ENCODE peak calls at places on chromosomes 1 and 21, in ten cellular contexts. One of them, this sample, is unnamed.

GRCh38 chr1:230459463-230459862 is 33.3 kb upstream of the PGBD5 start:
- DNase-seq in coronary artery: no peak
- DNase-seq in AG04450: peak; percentile 8
- DNase-seq in PC-9: peak; percentile 48
- DNase-seq in pancreas: no peak
- DNase-seq in progenitor cell of endocrine pancreas: no peak
- DNase-seq in B cell: no peak
- DNase-seq in astrocyte of the spinal cord: peak; percentile 13
- DNase-seq in HL-60: peak; percentile 1
- DNase-seq in omental fat pad: no peak
- DNase-seq in this sample: no peak

GRCh38 chr1:72432645-72433267 is 150.4 kb upstream of the NEGR1 start:
- DNase-seq in coronary artery: no peak
- DNase-seq in AG04450: no peak
- DNase-seq in PC-9: no peak
- DNase-seq in pancreas: no peak
- DNase-seq in progenitor cell of endocrine pancreas: no peak
- DNase-seq in B cell: no peak
- DNase-seq in astrocyte of the spinal cord: no peak
- DNase-seq in HL-60: no peak
- DNase-seq in omental fat pad: no peak
- DNase-seq in this sample: no peak

GRCh38 chr21:45957986-45958610 is 23.5 kb upstream of the COL6A1 start:
- DNase-seq in coronary artery: peak; percentile 86
- DNase-seq in AG04450: no peak
- DNase-seq in PC-9: no peak
- DNase-seq in pancreas: no peak
- DNase-seq in progenitor cell of endocrine pancreas: no peak
- DNase-seq in B cell: no peak
- DNase-seq in astrocyte of the spinal cord: no peak
- DNase-seq in HL-60: no peak
- DNase-seq in omental fat pad: no peak
- DNase-seq in this sample: no peak

GRCh38 chr1:224700915-224701531 is 84.9 kb downstream of the CNIH3 start:
- DNase-seq in coronary artery: no peak
- DNase-seq in AG04450: no peak
- DNase-seq in PC-9: no peak
- DNase-seq in pancreas: no peak
- DNase-seq in progenitor cell of endocrine pancreas: no peak
- DNase-seq in B cell: no peak
- DNase-seq in astrocyte of the spinal cord: no peak
- DNase-seq in HL-60: peak; percentile 24
- DNase-seq in omental fat pad: no peak
- DNase-seq in this sample: peak; percentile 14

GRCh38 chr1:170332801-170333200 is 187.0 kb downstream of the NTMT2 start:
- DNase-seq in coronary artery: no peak
- DNase-seq in AG04450: no peak
- DNase-seq in PC-9: no peak
- DNase-seq in pancreas: no peak
- DNase-seq in progenitor cell of endocrine pancreas: no peak
- DNase-seq in B cell: no peak
- DNase-seq in astrocyte of the spinal cord: no peak
- DNase-seq in HL-60: no peak
- DNase-seq in omental fat pad: no peak
- DNase-seq in this sample: no peak

GRCh38 chr1:81834268-81834667 is 33.5 kb downstream of the ADGRL2 start:
- DNase-seq in coronary artery: no peak
- DNase-seq in AG04450: no peak
- DNase-seq in PC-9: no peak
- DNase-seq in pancreas: no peak
- DNase-seq in progenitor cell of endocrine pancreas: no peak
- DNase-seq in B cell: no peak
- DNase-seq in astrocyte of the spinal cord: peak; percentile 20
- DNase-seq in HL-60: no peak
- DNase-seq in omental fat pad: no peak
- DNase-seq in this sample: no peak

GRCh38 chr1:244011796-244012195 is 39.3 kb upstream of the ZBTB18 start:
- DNase-seq in coronary artery: no peak
- DNase-seq in AG04450: no peak
- DNase-seq in PC-9: no peak
- DNase-seq in pancreas: no peak
- DNase-seq in progenitor cell of endocrine pancreas: no peak
- DNase-seq in B cell: no peak
- DNase-seq in astrocyte of the spinal cord: no peak
- DNase-seq in HL-60: no peak
- DNase-seq in omental fat pad: no peak
- DNase-seq in this sample: no peak

GRCh38 chr1:198380275-198380674 is 160.2 kb downstream of the ATP6V1G3 start:
- DNase-seq in coronary artery: no peak
- DNase-seq in AG04450: no peak
- DNase-seq in PC-9: no peak
- DNase-seq in pancreas: no peak
- DNase-seq in progenitor cell of endocrine pancreas: no peak
- DNase-seq in B cell: no peak
- DNase-seq in astrocyte of the spinal cord: no peak
- DNase-seq in HL-60: no peak
- DNase-seq in omental fat pad: no peak
- DNase-seq in this sample: no peak

GRCh38 chr1:19949016-19949415 is 25.6 kb upstream of the PLA2G2E start:
- DNase-seq in coronary artery: no peak
- DNase-seq in AG04450: peak; percentile 16
- DNase-seq in PC-9: peak; percentile 89
- DNase-seq in pancreas: no peak
- DNase-seq in progenitor cell of endocrine pancreas: no peak
- DNase-seq in B cell: no peak
- DNase-seq in astrocyte of the spinal cord: peak; percentile 69
- DNase-seq in HL-60: no peak
- DNase-seq in omental fat pad: no peak
- DNase-seq in this sample: no peak
- TF ChIP-seq CTCF in coronary artery: no peak
- TF ChIP-seq CTCF in AG04450: no peak
- TF ChIP-seq CTCF in PC-9: no peak
- TF ChIP-seq CTCF in pancreas: no peak
- TF ChIP-seq CTCF in progenitor cell of endocrine pancreas: no peak
- TF ChIP-seq CTCF in B cell: no peak
- TF ChIP-seq CTCF in astrocyte of the spinal cord: no peak
- TF ChIP-seq CTCF in HL-60: no peak
- TF ChIP-seq CTCF in omental fat pad: no peak
- TF ChIP-seq CTCF in this sample: no peak

DNA sequence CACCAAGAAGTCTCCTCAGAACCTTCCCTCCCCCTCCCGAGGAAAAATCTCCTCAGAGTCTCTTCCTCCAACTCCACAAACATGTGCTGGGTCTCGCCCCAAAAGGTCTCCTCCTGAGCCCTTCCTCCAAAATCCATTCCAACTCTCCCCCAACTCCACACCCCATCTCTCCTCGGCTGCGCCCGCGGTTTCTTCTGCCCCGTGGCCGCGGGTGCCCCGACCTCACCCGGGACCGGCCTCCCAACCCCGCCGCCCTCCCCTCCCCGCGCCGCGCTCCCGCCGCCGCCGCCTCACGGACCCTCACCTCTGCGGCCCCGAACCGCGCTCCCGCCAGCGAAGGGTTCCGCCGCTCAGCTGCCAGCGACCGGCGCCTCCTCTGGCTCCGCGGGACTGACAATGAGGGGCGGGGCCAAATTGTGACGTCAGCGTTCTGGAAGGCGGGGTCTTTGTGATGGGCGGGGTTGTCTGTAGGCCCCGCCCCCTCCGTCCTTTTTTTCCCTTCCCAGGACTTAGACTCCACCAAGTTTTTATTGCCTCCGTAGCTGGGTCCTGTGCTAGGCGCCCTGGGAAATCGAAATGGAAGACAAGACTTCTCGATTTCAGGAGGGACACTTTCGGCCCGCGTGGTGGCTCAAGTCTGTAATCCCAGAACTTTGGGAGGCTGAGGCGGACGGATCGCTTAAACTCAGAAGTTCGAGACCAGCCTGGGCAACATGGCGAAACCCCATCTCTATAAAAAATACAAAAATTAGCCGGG is at the start of gene LUZP1:
- DNase-seq in coronary artery: peak; percentile 93
- DNase-seq in AG04450: no peak
- DNase-seq in PC-9: peak; percentile 39
- DNase-seq in pancreas: peak; percentile 93
- DNase-seq in progenitor cell of endocrine pancreas: peak; percentile 87
- DNase-seq in B cell: peak; percentile 95
- DNase-seq in astrocyte of the spinal cord: peak; percentile 87
- DNase-seq in HL-60: peak; percentile 84
- DNase-seq in omental fat pad: peak; percentile 94
- DNase-seq in this sample: peak; percentile 90
- TF ChIP-seq CTCF in coronary artery: no peak
- TF ChIP-seq CTCF in AG04450: no peak
- TF ChIP-seq CTCF in PC-9: no peak
- TF ChIP-seq CTCF in pancreas: no peak
- TF ChIP-seq CTCF in progenitor cell of endocrine pancreas: no peak
- TF ChIP-seq CTCF in B cell: no peak
- TF ChIP-seq CTCF in astrocyte of the spinal cord: no peak
- TF ChIP-seq CTCF in HL-60: no peak
- TF ChIP-seq CTCF in omental fat pad: no peak
- TF ChIP-seq CTCF in this sample: no peak

GRCh38 chr1:55586771-55587170 is 371.6 kb upstream of the USP24 start:
- DNase-seq in coronary artery: no peak
- DNase-seq in AG04450: no peak
- DNase-seq in PC-9: no peak
- DNase-seq in pancreas: no peak
- DNase-seq in progenitor cell of endocrine pancreas: no peak
- DNase-seq in B cell: no peak
- DNase-seq in astrocyte of the spinal cord: no peak
- DNase-seq in HL-60: no peak
- DNase-seq in omental fat pad: no peak
- DNase-seq in this sample: no peak

GRCh38 chr1:55582078-55582477 is 366.9 kb upstream of the USP24 start:
- DNase-seq in coronary artery: no peak
- DNase-seq in AG04450: no peak
- DNase-seq in PC-9: no peak
- DNase-seq in pancreas: no peak
- DNase-seq in progenitor cell of endocrine pancreas: no peak
- DNase-seq in B cell: no peak
- DNase-seq in astrocyte of the spinal cord: no peak
- DNase-seq in HL-60: no peak
- DNase-seq in omental fat pad: no peak
- DNase-seq in this sample: no peak

GRCh38 chr1:55588300-55588699 is 373.1 kb upstream of the USP24 start:
- DNase-seq in coronary artery: no peak
- DNase-seq in AG04450: no peak
- DNase-seq in PC-9: no peak
- DNase-seq in pancreas: no peak
- DNase-seq in progenitor cell of endocrine pancreas: no peak
- DNase-seq in B cell: no peak
- DNase-seq in astrocyte of the spinal cord: no peak
- DNase-seq in HL-60: no peak
- DNase-seq in omental fat pad: no peak
- DNase-seq in this sample: no peak

GRCh38 chr1:55585402-55585792 is 370.2 kb upstream of the USP24 start:
- DNase-seq in coronary artery: no peak
- DNase-seq in AG04450: no peak
- DNase-seq in PC-9: no peak
- DNase-seq in pancreas: no peak
- DNase-seq in progenitor cell of endocrine pancreas: no peak
- DNase-seq in B cell: no peak
- DNase-seq in astrocyte of the spinal cord: peak; percentile 12
- DNase-seq in HL-60: no peak
- DNase-seq in omental fat pad: no peak
- DNase-seq in this sample: no peak

DNA sequence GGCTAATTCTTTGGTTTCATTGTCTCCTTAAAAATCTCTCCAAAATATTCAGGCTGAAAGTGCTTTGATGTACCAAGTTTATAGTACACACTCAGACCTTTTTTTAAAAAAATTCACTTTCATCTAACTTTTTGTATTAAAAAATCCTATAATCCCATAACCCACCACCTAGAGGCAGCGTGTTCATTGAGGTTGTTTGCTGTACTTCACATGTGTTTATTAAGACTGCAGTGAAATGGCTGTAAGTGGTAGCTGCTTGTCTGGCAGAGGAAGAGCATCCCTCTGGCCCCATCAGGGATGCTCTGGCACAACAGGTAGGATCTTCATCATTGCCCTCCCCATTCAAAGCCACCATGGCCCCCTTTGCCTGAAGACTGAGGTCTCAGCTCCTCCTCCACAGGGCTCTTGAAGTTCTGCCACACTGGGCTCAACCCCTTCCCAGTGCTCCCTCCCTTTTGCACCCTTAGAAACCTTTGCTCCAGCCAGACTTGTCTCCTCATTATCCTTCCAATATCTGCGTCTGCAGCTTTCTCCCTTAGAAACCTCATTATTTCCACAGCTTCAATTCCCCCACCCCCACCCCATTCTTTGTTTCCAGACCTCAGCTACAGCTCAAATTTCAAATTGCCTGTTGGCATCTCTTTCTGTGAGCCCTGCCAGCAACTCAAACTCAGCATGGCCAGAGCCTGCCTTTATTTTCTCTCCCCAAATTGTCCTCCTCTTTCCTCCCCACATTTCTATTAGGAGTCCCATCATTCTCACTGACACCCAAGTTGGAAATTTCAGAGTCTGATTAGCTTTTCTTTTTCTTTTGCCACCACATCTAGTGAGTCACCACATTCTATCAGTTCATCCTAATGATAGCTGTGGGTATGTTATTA is 369.6 kb upstream of the USP24 start:
- DNase-seq in coronary artery: no peak
- DNase-seq in AG04450: no peak
- DNase-seq in PC-9: no peak
- DNase-seq in pancreas: no peak
- DNase-seq in progenitor cell of endocrine pancreas: no peak
- DNase-seq in B cell: no peak
- DNase-seq in astrocyte of the spinal cord: peak; percentile 76
- DNase-seq in HL-60: no peak
- DNase-seq in omental fat pad: no peak
- DNase-seq in this sample: no peak
- TF ChIP-seq CTCF in coronary artery: no peak
- TF ChIP-seq CTCF in AG04450: peak; percentile 25
- TF ChIP-seq CTCF in PC-9: no peak
- TF ChIP-seq CTCF in pancreas: no peak
- TF ChIP-seq CTCF in progenitor cell of endocrine pancreas: no peak
- TF ChIP-seq CTCF in B cell: no peak
- TF ChIP-seq CTCF in astrocyte of the spinal cord: peak; percentile 25
- TF ChIP-seq CTCF in HL-60: no peak
- TF ChIP-seq CTCF in omental fat pad: no peak
- TF ChIP-seq CTCF in this sample: no peak

GRCh38 chr1:30342535-30343141 is 380.7 kb downstream of the MATN1 start:
- DNase-seq in coronary artery: no peak
- DNase-seq in AG04450: no peak
- DNase-seq in PC-9: no peak
- DNase-seq in pancreas: no peak
- DNase-seq in progenitor cell of endocrine pancreas: peak; percentile 29
- DNase-seq in B cell: no peak
- DNase-seq in astrocyte of the spinal cord: no peak
- DNase-seq in HL-60: no peak
- DNase-seq in omental fat pad: no peak
- DNase-seq in this sample: no peak

GRCh38 chr1:30338765-30339164 is 384.6 kb downstream of the MATN1 start:
- DNase-seq in coronary artery: no peak
- DNase-seq in AG04450: no peak
- DNase-seq in PC-9: no peak
- DNase-seq in pancreas: no peak
- DNase-seq in progenitor cell of endocrine pancreas: no peak
- DNase-seq in B cell: no peak
- DNase-seq in astrocyte of the spinal cord: no peak
- DNase-seq in HL-60: no peak
- DNase-seq in omental fat pad: no peak
- DNase-seq in this sample: no peak

GRCh38 chr1:30339866-30340265 is 383.5 kb downstream of the MATN1 start:
- DNase-seq in coronary artery: no peak
- DNase-seq in AG04450: no peak
- DNase-seq in PC-9: no peak
- DNase-seq in pancreas: no peak
- DNase-seq in progenitor cell of endocrine pancreas: no peak
- DNase-seq in B cell: no peak
- DNase-seq in astrocyte of the spinal cord: no peak
- DNase-seq in HL-60: no peak
- DNase-seq in omental fat pad: no peak
- DNase-seq in this sample: no peak

GRCh38 chr1:30343562-30343961 is 379.8 kb downstream of the MATN1 start:
- DNase-seq in coronary artery: no peak
- DNase-seq in AG04450: no peak
- DNase-seq in PC-9: no peak
- DNase-seq in pancreas: no peak
- DNase-seq in progenitor cell of endocrine pancreas: no peak
- DNase-seq in B cell: no peak
- DNase-seq in astrocyte of the spinal cord: no peak
- DNase-seq in HL-60: no peak
- DNase-seq in omental fat pad: no peak
- DNase-seq in this sample: no peak

GRCh38 chr1:30340934-30341333 is 382.5 kb downstream of the MATN1 start:
- DNase-seq in coronary artery: no peak
- DNase-seq in AG04450: no peak
- DNase-seq in PC-9: no peak
- DNase-seq in pancreas: no peak
- DNase-seq in progenitor cell of endocrine pancreas: no peak
- DNase-seq in B cell: no peak
- DNase-seq in astrocyte of the spinal cord: no peak
- DNase-seq in HL-60: no peak
- DNase-seq in omental fat pad: no peak
- DNase-seq in this sample: no peak
- TF ChIP-seq CTCF in coronary artery: no peak
- TF ChIP-seq CTCF in AG04450: no peak
- TF ChIP-seq CTCF in PC-9: no peak
- TF ChIP-seq CTCF in pancreas: no peak
- TF ChIP-seq CTCF in progenitor cell of endocrine pancreas: peak; percentile 9
- TF ChIP-seq CTCF in B cell: no peak
- TF ChIP-seq CTCF in astrocyte of the spinal cord: no peak
- TF ChIP-seq CTCF in HL-60: no peak
- TF ChIP-seq CTCF in omental fat pad: no peak
- TF ChIP-seq CTCF in this sample: no peak

This sample was measured in endothelial cell.